ENCODE peak calls at places on chromosomes 6 and 20, in eight cellular contexts. N is heart left ventricle, K is body of pancreas, B is HepG2, C is IMR-90, D is upper lobe of left lung, J is A549, T is HCT116. U is an unnamed sample.

GRCh38 chr6:18837013-18837412 is 449.9 kb downstream of the RNF144B start:
- ATAC-seq in B (no peak), D (no peak), C (no peak), K (no peak), N (no peak), T (no peak), J (no peak), U (no peak)

GRCh38 chr20:2195614-2196013 is 94.0 kb downstream of the STK35 start:
- ATAC-seq in C (no peak), J (peak), B (peak), T (peak), N (no peak), K (no peak), D (no peak), U (no peak)

GRCh38 chr20:13638162-13638495 is 603 bp downstream of the TASP1 start:
- ATAC-seq in D (no peak), N (no peak), J (peak), B (peak), C (no peak), K (no peak), T (peak), U (no peak)

GRCh38 chr20:9999660-10000059 is 35.1 kb upstream of the ANKEF1 start:
- ATAC-seq in C (no peak), N (peak), T (no peak), K (peak), J (no peak), D (no peak), B (no peak), U (no peak)

GRCh38 chr20:47799116-47799715 is 13.9 kb upstream of the SULF2 start:
- ATAC-seq in N (peak), B (no peak), K (no peak), C (no peak), J (no peak), D (no peak), T (no peak), U (peak)

GRCh38 chr6:15479761-15480160 is 183.1 kb downstream of the DTNBP1 start:
- ATAC-seq in N (peak), T (no peak), J (no peak), D (no peak), K (no peak), B (no peak), C (no peak), U (no peak)

GRCh38 chr20:34644345-34644744 is 32.5 kb downstream of the PIGU start:
- ATAC-seq in B (no peak), D (no peak), K (no peak), J (no peak), C (no peak), T (no peak), N (no peak), U (no peak)

GRCh38 chr6:110390404-110390803 is 25.0 kb downstream of the DDO start:
- ATAC-seq in C (no peak), B (no peak), T (no peak), J (no peak), N (no peak), D (no peak), K (no peak), U (no peak)

GRCh38 chr6:16137451-16137801 is 8.5 kb downstream of the MYLIP start:
- ATAC-seq in N (no peak), B (no peak), K (no peak), C (peak), D (no peak), T (no peak), J (no peak), U (no peak)

GRCh38 chr6:15016813-15017212 is 229.1 kb upstream of the JARID2 start:
- ATAC-seq in T (no peak), D (no peak), B (no peak), C (no peak), N (no peak), K (no peak), J (no peak), U (no peak)

GRCh38 chr6:168716581-168716980 is 275.6 kb downstream of the SMOC2 start:
- ATAC-seq in K (no peak), J (no peak), B (no peak), C (no peak), D (no peak), N (no peak), T (no peak), U (no peak)
- TF ChIP-seq POLR2A in K (no peak), J (no peak), B (no peak), C (no peak), D (no peak), N (no peak), T (no peak), U (no peak)

GRCh38 chr20:53677447-53678314 is 84.0 kb upstream of the ZNF217 start:
- ATAC-seq in C (peak), J (peak), B (peak), D (no peak), T (no peak), N (peak), K (peak), U (no peak)
- TF ChIP-seq POLR2A in C (no peak), J (no peak), B (no peak), D (no peak), T (no peak), N (no peak), K (no peak), U (no peak)

GRCh38 chr6:43786664-43787329 is 16.8 kb downstream of the VEGFA start:
- ATAC-seq in D (no peak), K (no peak), N (no peak), T (no peak), J (no peak), C (no peak), B (peak), U (no peak)

GRCh38 chr6:43791752-43792422 is 21.9 kb downstream of the VEGFA start:
- ATAC-seq in D (no peak), K (no peak), C (peak), J (no peak), N (no peak), T (no peak), B (no peak), U (no peak)

GRCh38 chr6:43789447-43789846 is 19.4 kb downstream of the VEGFA start:
- ATAC-seq in J (no peak), B (no peak), T (no peak), D (no peak), N (no peak), K (no peak), C (no peak), U (no peak)

GRCh38 chr6:43788305-43788704 is 18.3 kb downstream of the VEGFA start:
- ATAC-seq in B (no peak), N (no peak), D (no peak), K (no peak), J (no peak), T (no peak), C (no peak), U (no peak)

GRCh38 chr6:43790031-43790430 is 20.0 kb downstream of the VEGFA start:
- ATAC-seq in N (peak), T (no peak), B (peak), K (peak), C (peak), D (no peak), J (peak), U (peak)
- TF ChIP-seq POLR2A in N (no peak), T (no peak), B (no peak), K (no peak), C (no peak), D (no peak), J (no peak), U (no peak)

GRCh38 chr20:43506238-43506637 is 1.3 kb upstream of the L3MBTL1 start:
- ATAC-seq in C (no peak), T (no peak), B (no peak), K (no peak), N (no peak), J (no peak), D (no peak), U (no peak)

GRCh38 chr20:43511879-43512278 is 4.4 kb downstream of the L3MBTL1 start:
- ATAC-seq in J (no peak), D (no peak), B (no peak), N (no peak), T (no peak), K (no peak), C (no peak), U (no peak)

GRCh38 chr20:43508106-43508505 is 609 bp downstream of the L3MBTL1 start:
- ATAC-seq in C (peak), D (no peak), N (no peak), K (no peak), J (peak), T (peak), B (no peak), U (no peak)

GRCh38 chr20:43507150-43508080 is at the start of gene L3MBTL1:
- ATAC-seq in T (peak), D (peak), K (peak), N (peak), B (peak), C (peak), J (peak), U (peak)

GRCh38 chr20:43508604-43509040 is 1.1 kb downstream of the L3MBTL1 start:
- ATAC-seq in T (peak), C (no peak), N (no peak), K (no peak), D (no peak), J (peak), B (no peak), U (no peak)
- TF ChIP-seq POLR2A in T (no peak), C (no peak), N (no peak), K (no peak), D (no peak), J (no peak), B (no peak), U (no peak)

GRCh38 chr20:58623579-58624473 is 27.3 kb upstream of the STX16 start:
- ATAC-seq in T (peak), D (peak), N (peak), C (peak), K (peak), J (peak), B (peak), U (peak)
- TF ChIP-seq POLR2A in T (no peak), D (no peak), N (no peak), C (no peak), K (no peak), J (no peak), B (no peak), U (no peak)

DNA sequence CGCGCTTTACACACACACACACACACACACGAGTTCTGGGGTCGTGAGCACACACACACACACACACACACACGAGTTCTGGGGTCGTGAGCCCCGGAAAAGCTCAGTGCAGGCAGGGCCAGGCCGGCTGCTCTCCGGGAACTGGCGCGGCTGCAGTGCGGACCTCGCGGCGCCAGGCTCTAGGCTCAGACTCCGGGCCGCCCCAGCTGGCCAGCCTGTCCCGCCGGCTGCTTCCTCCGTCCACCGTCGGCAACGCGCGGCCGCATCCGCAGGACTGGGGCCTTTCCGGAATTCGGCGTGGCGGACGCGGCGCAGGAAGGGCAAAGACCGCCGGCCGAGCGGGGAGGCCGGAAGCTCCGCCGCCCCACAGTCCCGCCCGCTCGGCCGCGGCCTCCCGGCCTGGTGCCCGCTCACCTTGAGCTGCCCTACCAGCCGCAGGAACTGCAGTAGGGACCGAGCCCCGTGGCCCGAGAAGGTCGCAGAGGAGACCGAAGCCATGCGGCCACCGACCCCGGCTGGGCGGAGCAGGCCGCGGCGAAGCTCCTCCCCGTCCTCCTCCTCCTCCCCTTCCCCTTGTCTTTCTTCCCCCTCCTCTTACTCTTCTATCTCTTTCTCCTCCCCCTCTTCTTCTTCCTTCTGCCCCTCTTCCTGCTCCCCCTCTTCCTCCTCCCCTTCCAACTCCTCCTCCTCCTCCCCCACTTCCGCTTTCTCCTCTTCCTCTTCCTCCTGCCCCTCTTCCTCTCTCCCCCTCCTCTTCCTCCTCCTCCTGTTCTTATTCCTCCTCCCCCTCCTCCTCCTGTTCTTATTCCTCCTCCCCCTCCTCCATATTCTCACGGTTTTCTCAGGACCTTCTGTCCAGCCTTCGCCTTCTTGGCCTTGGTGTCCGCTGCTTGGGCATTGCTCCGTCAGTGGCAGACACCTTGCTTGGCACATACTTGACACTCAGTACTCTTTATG is at the start of gene HDDC2:
- ATAC-seq in J (peak), D (peak), C (peak), B (peak), K (peak), N (peak), T (peak), U (peak)
- TF ChIP-seq POLR2A in J (peak), D (no peak), C (peak), B (peak), K (peak), N (peak), T (peak), U (peak)

GRCh38 chr6:26140967-26141294 is 53.7 kb downstream of the HFE start:
- ATAC-seq in D (no peak), T (no peak), N (no peak), K (no peak), B (no peak), C (no peak), J (no peak), U (no peak)
- TF ChIP-seq POLR2A in D (no peak), T (no peak), N (no peak), K (no peak), B (no peak), C (no peak), J (no peak), U (no peak)

GRCh38 chr20:58811334-58811733 is 39.4 kb downstream of the GNAS-AS1 start:
- ATAC-seq in B (no peak), C (no peak), J (no peak), T (no peak), K (no peak), N (no peak), D (no peak), U (no peak)
- TF ChIP-seq POLR2A in B (no peak), C (no peak), J (no peak), T (no peak), K (no peak), N (no peak), D (no peak), U (no peak)